ENCODE peak calls at places on chromosomes 2 and 18, in four cellular contexts. O is A549, S is HepG2, W is K562. G is an unnamed sample.

GRCh38 chr18:23077493-23078256 is 57.6 kb upstream of the CABLES1 start:
- DNase-seq in O (peak; percentile 18), S (peak; percentile 75), W (no peak), G (peak; percentile 28)

GRCh38 chr2:100250645-100251044 is 71.7 kb downstream of the LONRF2 start:
- DNase-seq in O (no peak), S (no peak), W (no peak), G (no peak)

GRCh38 chr2:108959401-108959800 is 29.6 kb downstream of the EDAR start:
- DNase-seq in O (no peak), S (no peak), W (no peak), G (no peak)

GRCh38 chr2:196915512-196916189 is 10.9 kb downstream of the PGAP1 start:
- DNase-seq in O (no peak), S (no peak), W (no peak), G (no peak)

GRCh38 chr2:38613126-38613848 is 10.6 kb upstream of the HNRNPLL start:
- DNase-seq in O (no peak), S (no peak), W (peak; percentile 43), G (peak; percentile 67)

GRCh38 chr18:49972535-49972934 is 159.2 kb upstream of the ACAA2 start:
- DNase-seq in O (no peak), S (no peak), W (no peak), G (no peak)

GRCh38 chr2:106572541-106573148 is 85.5 kb downstream of the CD8B2 start:
- DNase-seq in O (peak; percentile 21), S (peak; percentile 24), W (peak; percentile 21), G (peak; percentile 49)

GRCh38 chr2:191347881-191348280 is 102.7 kb downstream of the MYO1B start:
- DNase-seq in O (no peak), S (no peak), W (no peak), G (no peak)

GRCh38 chr18:67515987-67516431 is 511 bp downstream of the DSEL start:
- DNase-seq in O (peak; percentile 44), S (peak; percentile 50), W (peak; percentile 66), G (peak; percentile 63)

GRCh38 chr2:10912076-10912731 is 470 bp downstream of the KCNF1 start:
- DNase-seq in O (no peak), S (no peak), W (no peak), G (no peak)
- TF ChIP-seq MYC in O (no peak), S (no peak), W (no peak), G (no peak)

GRCh38 chr2:104871566-104872033 is 17.7 kb downstream of the POU3F3 start:
- DNase-seq in O (no peak), S (no peak), W (no peak), G (no peak)

GRCh38 chr2:104870249-104870816 is 16.4 kb downstream of the POU3F3 start:
- DNase-seq in O (no peak), S (no peak), W (no peak), G (no peak)

GRCh38 chr2:104872866-104873688 is 19.2 kb downstream of the POU3F3 start:
- DNase-seq in O (peak; percentile 70), S (peak; percentile 58), W (peak; percentile 68), G (peak; percentile 78)

GRCh38 chr2:104873689-104874054 is 19.8 kb downstream of the POU3F3 start:
- DNase-seq in O (no peak), S (no peak), W (no peak), G (no peak)

GRCh38 chr2:104872034-104872865 is 18.3 kb downstream of the POU3F3 start:
- DNase-seq in O (no peak), S (no peak), W (no peak), G (no peak)
- TF ChIP-seq MYC in O (no peak), S (no peak), W (no peak), G (no peak)

DNA sequence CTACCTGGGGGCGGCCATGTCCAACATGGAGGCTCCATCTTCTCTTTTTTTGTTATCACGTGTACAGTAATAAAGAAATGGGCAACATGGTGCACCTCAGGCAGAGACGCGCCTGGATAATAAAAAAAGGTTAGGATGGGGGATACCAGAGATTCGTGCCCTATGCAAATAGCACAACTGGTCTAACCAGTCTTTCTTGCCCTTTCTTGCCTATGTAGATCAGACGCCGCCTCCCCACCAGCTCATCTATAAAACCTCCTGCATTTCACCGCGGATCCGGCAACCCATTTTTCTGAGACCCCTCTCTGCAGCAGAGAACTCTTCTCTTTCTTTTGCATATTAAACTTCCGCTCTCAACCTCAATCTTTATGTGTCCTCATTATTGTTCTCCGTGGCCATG is 68.7 kb downstream of the MYL12B start:
- DNase-seq in O (no peak), S (no peak), W (no peak), G (no peak)
- TF ChIP-seq MYC in O (no peak), S (no peak), W (no peak), G (no peak)

GRCh38 chr2:235561450-235561849 is 67.6 kb downstream of the AGAP1 start:
- DNase-seq in O (no peak), S (no peak), W (no peak), G (no peak)
- TF ChIP-seq MYC in O (no peak), S (no peak), W (no peak), G (no peak)

DNA sequence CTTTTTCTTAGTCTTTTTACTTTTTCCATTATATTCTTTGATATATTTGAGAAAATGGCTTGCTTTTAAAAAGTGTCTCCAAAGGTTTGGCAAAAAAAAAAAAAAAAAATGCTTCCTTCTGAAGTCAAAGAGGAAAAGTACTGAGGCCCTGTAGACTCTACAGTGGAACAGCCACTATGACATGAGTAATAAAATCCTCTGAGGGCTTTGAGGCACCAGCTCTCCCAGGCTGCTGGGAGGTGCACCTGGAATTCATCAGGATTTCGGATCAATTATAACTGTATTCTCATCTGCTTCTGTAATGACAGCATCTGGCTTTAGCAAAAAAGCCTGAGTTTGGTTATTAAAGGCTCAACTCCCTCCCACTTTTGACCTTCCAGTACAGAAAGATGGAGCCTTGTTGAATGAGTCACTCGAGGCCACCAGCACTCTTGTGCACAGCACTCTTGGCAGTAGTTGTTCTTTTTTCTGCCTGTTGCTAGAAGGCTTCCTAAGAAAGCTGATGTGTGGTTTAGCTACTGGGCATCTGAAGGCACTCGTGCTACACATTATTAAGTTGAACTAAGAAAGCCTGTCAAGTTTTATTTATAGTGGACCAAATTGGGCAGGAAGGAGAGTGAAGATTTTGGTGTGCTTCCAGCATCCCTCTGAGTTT is 131.3 kb downstream of the PRPF40A start:
- DNase-seq in O (no peak), S (peak; percentile 18), W (peak; percentile 34), G (peak; percentile 12)
- TF ChIP-seq MYC in O (no peak), S (no peak), W (no peak), G (no peak)

GRCh38 chr2:10188211-10188610 is 65.7 kb downstream of the RRM2 start:
- DNase-seq in O (peak; percentile 41), S (peak; percentile 78), W (peak; percentile 67), G (peak; percentile 42)
- TF ChIP-seq MYC in O (no peak), S (no peak), W (no peak), G (no peak)

GRCh38 chr2:3741867-3742602 is 38.7 kb downstream of the DCDC2C start:
- DNase-seq in O (no peak), S (no peak), W (peak; percentile 14), G (no peak)

GRCh38 chr2:3738454-3738853 is 35.1 kb downstream of the DCDC2C start:
- DNase-seq in O (peak; percentile 75), S (peak; percentile 74), W (peak; percentile 60), G (peak; percentile 56)

GRCh38 chr2:3741372-3741771 is 38.0 kb downstream of the DCDC2C start:
- DNase-seq in O (no peak), S (no peak), W (no peak), G (peak; percentile 59)

GRCh38 chr2:3737128-3737527 is 33.8 kb downstream of the DCDC2C start:
- DNase-seq in O (no peak), S (no peak), W (no peak), G (no peak)

GRCh38 chr2:3739313-3739712 is 35.9 kb downstream of the DCDC2C start:
- DNase-seq in O (no peak), S (no peak), W (no peak), G (no peak)
- TF ChIP-seq MYC in O (no peak), S (no peak), W (no peak), G (no peak)

DNA sequence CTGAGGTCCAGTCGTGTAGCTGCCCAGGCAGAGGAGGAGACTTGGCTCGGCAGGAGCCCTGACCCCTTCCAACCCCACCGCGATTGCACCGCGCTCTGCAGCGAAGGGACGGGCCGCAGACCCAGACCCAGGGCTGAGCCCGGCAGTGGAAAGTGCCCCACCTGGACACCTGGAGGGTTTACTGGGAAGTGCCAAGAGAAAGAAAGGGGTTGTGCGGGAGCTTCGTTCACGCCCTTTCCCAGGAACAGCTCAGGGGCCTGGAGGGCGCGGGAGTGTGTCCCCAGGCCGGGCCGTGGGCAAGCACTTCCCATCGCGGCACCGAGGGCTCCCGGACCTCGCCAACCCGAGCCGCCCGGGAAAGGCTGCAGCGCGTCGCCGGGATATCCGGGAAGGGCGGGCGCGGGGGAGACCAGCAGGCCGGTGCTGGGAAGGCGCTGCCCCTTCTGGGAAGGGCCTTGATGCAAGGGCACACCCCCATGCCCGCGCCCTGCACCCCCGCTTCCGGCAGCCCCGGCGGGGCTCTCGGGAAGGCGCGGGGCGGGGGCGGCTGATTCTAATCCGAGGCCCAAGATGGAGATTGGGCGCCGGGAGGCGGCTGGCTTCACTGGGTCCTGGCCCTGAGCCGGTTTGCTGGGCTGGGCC is 36.1 kb upstream of the MRPL33 start:
- DNase-seq in O (no peak), S (no peak), W (peak; percentile 59), G (no peak)
- TF ChIP-seq MYC in O (no peak), S (no peak), W (no peak), G (no peak)

GRCh38 chr2:240429341-240429871 is 6.1 kb upstream of the GPC1 start:
- DNase-seq in O (no peak), S (no peak), W (no peak), G (no peak)

GRCh38 chr2:240429872-240430491 is 5.5 kb upstream of the GPC1 start:
- DNase-seq in O (no peak), S (peak; percentile 45), W (no peak), G (no peak)

GRCh38 chr2:240431663-240432424 is 3.6 kb upstream of the GPC1 start:
- DNase-seq in O (no peak), S (no peak), W (no peak), G (no peak)

GRCh38 chr2:240431276-240431662 is 4.2 kb upstream of the GPC1 start:
- DNase-seq in O (no peak), S (no peak), W (no peak), G (no peak)

DNA sequence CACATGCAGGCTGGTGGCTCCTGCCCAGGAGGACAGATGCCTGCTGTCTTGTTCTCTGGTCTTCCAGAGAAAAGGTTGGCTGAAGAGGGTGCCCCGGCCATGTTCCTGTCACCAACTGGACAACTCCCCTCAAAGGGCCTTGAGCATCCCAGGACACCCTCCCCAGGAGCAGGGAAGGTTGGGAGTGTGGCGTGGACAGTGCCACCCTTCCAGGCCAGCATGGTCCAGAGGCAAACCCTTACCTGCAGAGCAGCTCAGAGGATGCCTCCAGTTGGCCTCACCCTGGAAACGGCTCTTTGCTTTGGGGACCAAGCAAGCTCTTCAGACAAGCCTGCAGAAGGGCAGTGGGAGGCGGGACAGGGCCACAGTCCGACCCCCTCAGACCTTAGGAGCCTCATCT is 4.9 kb upstream of the GPC1 start:
- DNase-seq in O (no peak), S (no peak), W (no peak), G (no peak)
- TF ChIP-seq MYC in O (no peak), S (no peak), W (no peak), G (no peak)